ENCODE peak calls at places on chromosomes 12 and 14, in four cellular contexts. Y is GDM1, R is GM03348, K is left lung. L is an unnamed sample.
A peak's percentile ranks its signal among the peaks of the same experiment; 100 is the strongest.

GRCh38 chr12:111276189-111276588 is 92.7 kb downstream of the PHETA1 start:
- DNase-seq in Y (no peak), R (no peak), K (no peak), L (no peak)

GRCh38 chr14:66495214-66496098 is 9.3 kb downstream of the CCDC196 start:
- DNase-seq in Y (peak; percentile 45), R (peak; percentile 69), K (no peak), L (no peak)

GRCh38 chr12:118164798-118165486 is 29.0 kb downstream of the PEBP1 start:
- DNase-seq in Y (no peak), R (peak; percentile 54), K (no peak), L (no peak)

GRCh38 chr14:72682188-72682587 is 211.7 kb downstream of the DPF3 start:
- DNase-seq in Y (no peak), R (peak; percentile 78), K (no peak), L (no peak)

GRCh38 chr14:22428681-22429315 is 160.2 kb downstream of the DAD1 start:
- DNase-seq in Y (no peak), R (peak; percentile 11), K (no peak), L (no peak)

GRCh38 chr12:107760207-107760816 is 625 bp downstream of the PRDM4 start:
- DNase-seq in Y (no peak), R (peak; percentile 42), K (peak; percentile 48), L (peak; percentile 55)

GRCh38 chr14:73776194-73776537 is 62.0 kb upstream of the PNMA1 start:
- DNase-seq in Y (no peak), R (peak; percentile 51), K (no peak), L (no peak)

GRCh38 chr14:75514673-75515630 is 7.3 kb upstream of the BATF start:
- DNase-seq in Y (no peak), R (peak; percentile 51), K (no peak), L (peak; percentile 61)

GRCh38 chr14:33508663-33509062 is 442.2 kb downstream of the EGLN3 start:
- DNase-seq in Y (no peak), R (no peak), K (no peak), L (no peak)

GRCh38 chr14:81402123-81402495 is 2.0 kb upstream of the STON2 start:
- DNase-seq in Y (peak; percentile 38), R (no peak), K (no peak), L (no peak)

GRCh38 chr14:36300337-36300736 is 20.1 kb downstream of the MBIP start:
- DNase-seq in Y (no peak), R (no peak), K (no peak), L (no peak)

GRCh38 chr14:22524784-22525161 is 64.3 kb downstream of the DAD1 start:
- DNase-seq in Y (no peak), R (no peak), K (no peak), L (no peak)

GRCh38 chr14:36556811-36557433 is 25.5 kb downstream of the NKX2-8 start:
- DNase-seq in Y (no peak), R (peak; percentile 75), K (no peak), L (no peak)

GRCh38 chr12:94545937-94546771 is 86.5 kb upstream of the CEP83 start:
- DNase-seq in Y (peak; percentile 31), R (peak; percentile 65), K (peak; percentile 44), L (no peak)

GRCh38 chr14:41830679-41831078 is 224.0 kb downstream of the LRFN5 start:
- DNase-seq in Y (no peak), R (no peak), K (no peak), L (no peak)

GRCh38 chr12:121536929-121537813 is 43.7 kb downstream of the KDM2B start:
- DNase-seq in Y (peak; percentile 61), R (peak; percentile 90), K (peak; percentile 95), L (peak; percentile 93)

GRCh38 chr14:79254069-79254775 is 957.1 kb downstream of the DIO2 start:
- DNase-seq in Y (no peak), R (peak; percentile 63), K (no peak), L (no peak)

GRCh38 chr12:11765817-11766794 is 116.6 kb downstream of the ETV6 start:
- DNase-seq in Y (peak; percentile 38), R (peak; percentile 83), K (peak; percentile 48), L (peak; percentile 54)

GRCh38 chr14:101231828-101232227 is 328.3 kb upstream of the RTL1 start:
- DNase-seq in Y (no peak), R (no peak), K (peak; percentile 15), L (peak; percentile 45)

GRCh38 chr12:29569392-29569791 is 71.9 kb upstream of the OVCH1 start:
- DNase-seq in Y (no peak), R (no peak), K (no peak), L (no peak)

GRCh38 chr12:45407188-45407850 is 191.4 kb downstream of the ANO6 start:
- DNase-seq in Y (no peak), R (no peak), K (no peak), L (no peak)

GRCh38 chr14:68786491-68787234 is 6.2 kb downstream of the ZFP36L1 start:
- DNase-seq in Y (no peak), R (peak; percentile 47), K (peak; percentile 68), L (no peak)

GRCh38 chr14:23433457-23433856 is 2.0 kb downstream of the MYH7 start:
- DNase-seq in Y (no peak), R (no peak), K (peak; percentile 7), L (no peak)

L was measured in aorta.